ENCODE peak calls at places on chromosomes 12 and 14, in seven cellular contexts. X is tibial nerve, T is A549, N is stomach, B is ovary, M is transverse colon, A is SK-N-SH. Q is an unnamed sample.

GRCh38 chr14:76584271-76584702 is 177.0 kb upstream of the VASH1 start:
- DNase-seq in M (no peak), X (no peak), A (no peak), T (no peak), B (no peak), N (no peak), Q (no peak)

GRCh38 chr14:22538671-22539228 is 50.3 kb downstream of the DAD1 start:
- DNase-seq in M (no peak), T (no peak), B (no peak), A (no peak), N (no peak), X (no peak), Q (no peak)

GRCh38 chr14:72752034-72752412 is 141.9 kb downstream of the DPF3 start:
- DNase-seq in M (no peak), X (no peak), A (no peak), B (no peak), N (no peak), T (no peak), Q (no peak)

GRCh38 chr12:104495786-104496185 is 39.0 kb downstream of the CHST11 start:
- DNase-seq in X (no peak), N (no peak), B (no peak), M (no peak), A (no peak), T (no peak), Q (no peak)

GRCh38 chr12:51863363-51863920 is 14.9 kb upstream of the FIGNL2 start:
- DNase-seq in M (no peak), T (no peak), X (no peak), N (no peak), A (no peak), B (no peak), Q (no peak)

GRCh38 chr14:93778453-93778852 is 9.8 kb downstream of the PRIMA1 start:
- DNase-seq in M (no peak), X (no peak), T (no peak), A (no peak), B (no peak), N (peak), Q (no peak)

GRCh38 chr14:102849522-102850379 is 72.5 kb downstream of the TRAF3 start:
- DNase-seq in B (no peak), N (peak), A (peak), T (no peak), M (peak), X (no peak), Q (no peak)

GRCh38 chr14:23406244-23406643 is 1.8 kb downstream of the MYH6 start:
- DNase-seq in B (no peak), N (no peak), A (no peak), X (no peak), M (no peak), T (no peak), Q (no peak)

GRCh38 chr12:2111816-2112215 is 59.0 kb downstream of the CACNA1C start:
- DNase-seq in X (no peak), A (no peak), N (no peak), M (no peak), B (no peak), T (no peak), Q (no peak)

GRCh38 chr14:104133496-104133895 is 4.9 kb upstream of the KIF26A start:
- DNase-seq in B (no peak), N (no peak), T (no peak), M (no peak), X (no peak), A (peak), Q (peak)

GRCh38 chr14:64444984-64445845 is 20.1 kb upstream of the AKAP5 start:
- DNase-seq in X (no peak), M (peak), T (peak), A (peak), N (no peak), B (peak), Q (no peak)

GRCh38 chr12:109518820-109519665 is 41.6 kb downstream of the UBE3B start:
- DNase-seq in X (peak), M (peak), B (peak), T (peak), A (peak), N (peak), Q (peak)

GRCh38 chr14:65035049-65035448 is 48.4 kb downstream of the FNTB start:
- DNase-seq in X (peak), T (no peak), M (no peak), B (peak), N (peak), A (peak), Q (no peak)

GRCh38 chr14:100027771-100028490 is 37.3 kb upstream of the EVL start:
- DNase-seq in A (no peak), X (no peak), N (no peak), T (no peak), M (no peak), B (no peak), Q (no peak)

GRCh38 chr14:99134333-99135046 is 137.5 kb downstream of the BCL11B start:
- DNase-seq in N (peak), M (no peak), T (no peak), B (no peak), X (no peak), A (peak), Q (peak)

GRCh38 chr12:32894566-32894965 is 2.0 kb downstream of the PKP2 start:
- DNase-seq in M (no peak), A (no peak), N (no peak), X (no peak), B (no peak), T (no peak), Q (no peak)

GRCh38 chr12:52201520-52201839 is 9.7 kb upstream of the KRT80 start:
- DNase-seq in N (no peak), A (no peak), X (no peak), B (no peak), T (no peak), M (no peak), Q (no peak)

GRCh38 chr12:12327802-12328201 is 22.2 kb downstream of the MANSC1 start:
- DNase-seq in N (no peak), A (peak), T (peak), B (no peak), M (no peak), X (peak), Q (no peak)

GRCh38 chr14:65117795-65118746 is 15.8 kb upstream of the MAX start:
- DNase-seq in N (no peak), A (no peak), B (peak), T (no peak), X (no peak), M (no peak), Q (no peak)

GRCh38 chr14:56666716-56667115 is 87.1 kb downstream of the TMEM260 start:
- DNase-seq in T (no peak), M (no peak), X (no peak), A (no peak), B (no peak), N (no peak), Q (no peak)

GRCh38 chr12:130463259-130463658 is 125.6 kb downstream of the PIWIL1 start:
- DNase-seq in N (no peak), T (no peak), M (no peak), B (no peak), A (peak), X (no peak), Q (no peak)

GRCh38 chr12:52870361-52871290 is 21.8 kb upstream of the KRT78 start:
- DNase-seq in A (peak), M (peak), X (peak), T (peak), N (peak), B (peak), Q (peak)

GRCh38 chr14:82449926-82450325 is 916.3 kb upstream of the SEL1L start:
- DNase-seq in N (no peak), X (no peak), A (no peak), B (no peak), M (no peak), T (no peak), Q (no peak)

GRCh38 chr14:82451675-82452074 is 918.0 kb upstream of the SEL1L start:
- DNase-seq in N (no peak), B (no peak), X (no peak), T (no peak), A (no peak), M (no peak), Q (no peak)

GRCh38 chr14:82445810-82446575 is 912.3 kb upstream of the SEL1L start:
- DNase-seq in X (no peak), N (no peak), M (no peak), A (no peak), T (no peak), B (no peak), Q (no peak)

GRCh38 chr14:82447586-82447985 is 913.9 kb upstream of the SEL1L start:
- DNase-seq in B (no peak), N (no peak), T (no peak), A (no peak), X (no peak), M (no peak), Q (no peak)
- TF ChIP-seq CTCF in B (no peak), N (no peak), T (no peak), A (no peak), X (no peak), M (no peak), Q (no peak)

DNA sequence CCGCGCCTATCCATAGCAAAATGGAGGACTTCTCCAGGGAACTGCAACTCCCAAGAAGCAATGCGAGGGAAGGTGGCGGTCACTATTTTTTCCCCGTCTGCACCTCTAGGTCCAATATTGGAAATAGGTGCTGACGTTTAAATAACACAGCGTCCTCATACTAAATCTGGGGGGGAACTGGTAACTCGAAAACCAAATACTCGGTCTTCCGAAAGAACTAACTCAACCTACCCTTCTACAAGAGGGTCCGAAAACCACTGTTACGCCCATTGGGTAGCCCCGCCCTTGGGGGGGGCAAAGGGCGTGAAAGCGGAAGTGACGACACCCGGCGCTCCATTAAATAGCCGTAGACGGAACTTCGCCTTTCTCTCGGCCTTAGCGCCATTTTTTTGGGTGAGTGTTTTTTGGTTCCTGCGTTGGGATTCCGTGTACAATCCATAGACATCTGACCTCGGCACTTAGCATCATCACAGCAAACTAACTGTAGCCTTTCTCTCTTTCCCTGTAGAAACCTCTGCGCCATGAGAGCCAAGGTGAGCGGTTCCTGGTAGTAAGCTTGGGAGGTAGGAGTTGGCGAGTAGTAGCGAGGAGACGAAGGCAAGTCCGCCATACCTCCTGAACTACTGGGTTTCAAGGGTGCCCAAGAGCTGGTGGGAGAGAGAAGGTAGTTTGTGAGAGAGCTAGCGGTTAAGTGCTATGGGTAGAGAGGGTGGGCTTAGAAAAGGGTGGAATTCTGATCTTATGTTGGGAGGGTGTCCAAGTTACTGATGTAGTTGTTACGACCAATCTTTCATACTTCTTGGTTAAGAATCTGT is at the start of gene RPL41:
- DNase-seq in N (peak), M (peak), A (peak), T (peak), X (peak), B (peak), Q (peak)
- TF ChIP-seq EP300 in N (no peak), M (peak), A (no peak), T (no peak), X (peak), B (no peak), Q (no peak)

GRCh38 chr12:114343585-114343984 is 62.4 kb downstream of the TBX5 start:
- DNase-seq in X (no peak), B (no peak), A (no peak), M (no peak), N (no peak), T (no peak), Q (no peak)

GRCh38 chr12:114342651-114343050 is 63.3 kb downstream of the TBX5 start:
- DNase-seq in A (no peak), T (no peak), B (no peak), M (no peak), N (no peak), X (no peak), Q (no peak)

GRCh38 chr12:114344264-114344663 is 61.7 kb downstream of the TBX5 start:
- DNase-seq in X (no peak), M (no peak), A (no peak), N (no peak), T (no peak), B (no peak), Q (no peak)

GRCh38 chr12:114339626-114340025 is 66.3 kb downstream of the TBX5 start:
- DNase-seq in M (no peak), A (no peak), X (no peak), T (no peak), N (no peak), B (no peak), Q (no peak)

GRCh38 chr12:114340231-114340630 is 65.7 kb downstream of the TBX5 start:
- DNase-seq in A (no peak), M (no peak), B (no peak), X (no peak), N (no peak), T (no peak), Q (no peak)
- TF ChIP-seq CTCF in A (no peak), M (no peak), B (no peak), X (no peak), N (no peak), T (no peak), Q (no peak)

DNA sequence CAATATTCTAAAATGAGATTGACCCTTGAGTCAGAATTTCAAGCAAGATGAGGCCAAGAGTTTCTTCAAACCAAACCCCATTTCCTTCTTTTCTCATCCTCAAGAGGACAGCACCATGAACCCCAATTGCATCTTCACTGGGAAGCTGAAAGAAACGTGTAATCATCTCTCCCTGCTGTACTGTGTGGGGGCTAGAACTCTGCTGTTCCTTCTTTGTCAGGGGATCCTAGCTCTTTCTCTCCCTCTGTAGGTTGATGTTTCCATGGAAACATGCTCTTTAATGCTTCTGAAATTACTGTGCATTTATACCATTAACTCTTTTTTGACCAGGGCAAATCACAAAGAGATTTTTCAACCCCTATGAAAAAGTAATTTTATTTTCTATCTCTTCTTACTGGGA is 295.2 kb downstream of the GRIN2B start:
- DNase-seq in X (no peak), A (no peak), M (no peak), T (no peak), N (no peak), B (no peak), Q (no peak)
- TF ChIP-seq EP300 in X (no peak), A (no peak), M (no peak), T (no peak), N (no peak), B (no peak), Q (no peak)

GRCh38 chr14:32244404-32244803 is 41.3 kb upstream of the RNU6-8 start:
- DNase-seq in T (peak), N (no peak), M (no peak), A (no peak), X (no peak), B (no peak), Q (no peak)
- TF ChIP-seq CTCF in T (peak), N (no peak), M (no peak), A (peak), X (no peak), B (no peak), Q (no peak)

GRCh38 chr12:122886851-122887816 is 8.8 kb downstream of the VPS37B start:
- DNase-seq in B (no peak), X (no peak), A (no peak), N (peak), T (peak), M (peak), Q (no peak)
- TF ChIP-seq EP300 in B (no peak), X (no peak), A (no peak), N (no peak), T (no peak), M (no peak), Q (no peak)

DNA sequence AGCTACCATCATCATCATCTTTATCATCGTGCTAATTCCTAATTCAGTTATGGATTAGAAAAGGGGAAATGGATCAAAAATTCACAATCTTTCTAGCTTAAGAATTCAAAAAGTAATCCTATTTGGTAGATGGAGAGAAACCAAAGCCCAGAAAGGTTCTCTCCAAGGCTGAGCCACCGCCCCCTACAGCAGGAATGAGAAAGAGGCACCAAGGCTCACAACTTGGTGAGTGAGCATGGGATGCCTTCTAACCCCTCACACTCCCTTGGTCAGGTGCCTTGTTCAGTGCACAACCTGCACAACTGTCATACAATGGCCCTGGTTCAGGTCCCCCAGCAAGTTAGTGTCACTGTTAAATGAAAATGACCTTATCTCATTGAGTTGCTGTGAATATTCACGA is 171.5 kb downstream of the ANO2 start:
- DNase-seq in M (no peak), T (no peak), X (no peak), A (no peak), N (no peak), B (no peak), Q (no peak)
- TF ChIP-seq CTCF in M (no peak), T (no peak), X (no peak), A (no peak), N (no peak), B (no peak), Q (no peak)

Q was measured in suprapubic skin.